ENCODE peak calls at places on chromosomes 16 and 17, in eight cellular contexts. B, N, A, F, C, S, V and M are unnamed samples.

GRCh38 chr17:76233588-76234353 is 6.5 kb downstream of the RNF157 start:
- DNase-seq in A (no peak), V (no peak), F (no peak), S (no peak), N (no peak), B (no peak), C (no peak), M (no peak)

GRCh38 chr17:8673621-8674020 is 43.1 kb upstream of the MYH10 start:
- DNase-seq in C (no peak), F (no peak), V (no peak), B (no peak), S (peak; percentile 28), N (no peak), A (no peak), M (no peak)

GRCh38 chr16:84532299-84532724 is 27.9 kb upstream of the MEAK7 start:
- DNase-seq in B (peak; percentile 30), N (peak; percentile 62), A (no peak), S (peak; percentile 53), F (peak; percentile 24), C (no peak), V (no peak), M (peak; percentile 78)

GRCh38 chr17:48048321-48049140 is at the start of gene NFE2L1:
- DNase-seq in V (peak; percentile 96), B (peak; percentile 87), S (peak; percentile 87), N (peak; percentile 86), A (peak; percentile 84), F (peak; percentile 95), C (peak; percentile 90), M (peak; percentile 97)

GRCh38 chr17:48954300-48954755 is 9.7 kb upstream of the SNF8 start:
- DNase-seq in B (no peak), V (no peak), F (peak; percentile 46), A (peak; percentile 46), C (no peak), S (no peak), N (peak; percentile 66), M (no peak)

GRCh38 chr16:83100679-83101078 is 473.9 kb downstream of the CDH13 start:
- DNase-seq in C (no peak), B (no peak), S (no peak), V (no peak), F (no peak), N (no peak), A (no peak), M (no peak)

GRCh38 chr17:78362232-78362631 is 2.4 kb upstream of the SOCS3 start:
- DNase-seq in F (no peak), C (no peak), V (no peak), B (no peak), N (no peak), S (no peak), A (no peak), M (no peak)

GRCh38 chr16:10385725-10386516 is at the start of gene ATF7IP2:
- DNase-seq in V (peak; percentile 91), F (peak; percentile 86), C (peak; percentile 89), B (peak; percentile 38), N (peak; percentile 96), S (peak; percentile 80), A (peak; percentile 97), M (peak; percentile 88)

GRCh38 chr16:56606688-56607618 is 1.4 kb upstream of the MT2A start:
- DNase-seq in C (peak; percentile 62), N (peak; percentile 83), B (peak; percentile 62), V (no peak), A (no peak), S (peak; percentile 73), F (peak; percentile 67), M (peak; percentile 95)

GRCh38 chr16:79090966-79091365 is 509.6 kb downstream of the MAF start:
- DNase-seq in B (no peak), V (no peak), A (no peak), F (no peak), N (no peak), S (no peak), C (no peak), M (no peak)

GRCh38 chr17:27811961-27812360 is 11.6 kb upstream of the NOS2 start:
- DNase-seq in F (peak; percentile 78), A (no peak), S (no peak), C (no peak), N (no peak), V (no peak), B (no peak), M (no peak)

GRCh38 chr17:60386137-60386395 is 5.9 kb downstream of the USP32 start:
- DNase-seq in N (no peak), B (no peak), C (no peak), A (no peak), S (no peak), F (no peak), V (no peak), M (no peak)

GRCh38 chr16:66474750-66475199 is 47.7 kb downstream of the BEAN1 start:
- DNase-seq in S (no peak), B (no peak), C (no peak), F (peak; percentile 27), V (no peak), A (no peak), N (no peak), M (peak; percentile 30)

GRCh38 chr16:84096447-84097005 is 20.2 kb downstream of the MBTPS1 start:
- DNase-seq in C (peak; percentile 48), V (no peak), S (no peak), A (no peak), F (peak; percentile 49), B (no peak), N (no peak), M (no peak)

GRCh38 chr16:89581045-89581695 is 5.6 kb downstream of the CPNE7 start:
- DNase-seq in C (no peak), A (no peak), S (no peak), V (peak; percentile 48), B (no peak), F (no peak), N (peak; percentile 82), M (no peak)

GRCh38 chr16:78970650-78971049 is 629.9 kb downstream of the MAF start:
- DNase-seq in N (no peak), S (no peak), V (no peak), B (no peak), A (no peak), C (no peak), F (no peak), M (no peak)

DNA sequence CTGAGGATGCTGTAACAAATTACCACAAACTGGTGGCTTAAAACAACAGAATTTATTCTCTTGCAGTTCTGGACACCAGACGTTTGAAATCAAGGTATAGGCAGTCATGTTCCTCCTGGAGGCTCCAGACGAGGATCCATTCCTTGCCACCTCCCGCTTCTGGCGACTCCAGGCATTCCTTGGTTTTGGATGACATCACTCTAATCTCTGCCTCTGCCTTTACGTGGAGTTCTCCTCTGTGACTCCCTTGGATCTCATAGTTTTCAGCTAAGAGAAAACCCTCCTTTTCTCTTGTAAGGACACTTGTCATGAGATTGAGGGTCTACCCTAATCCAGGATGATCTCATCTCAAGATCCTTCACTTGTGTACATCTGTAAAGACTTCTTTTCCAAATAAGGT is 31.4 kb upstream of the HS3ST3B1 start:
- DNase-seq in N (no peak), A (no peak), F (no peak), B (no peak), V (no peak), S (no peak), C (no peak), M (no peak)
- TF ChIP-seq EP300 in N (no peak), A (no peak), F (no peak), B (no peak), V (no peak), S (no peak), C (no peak), M (no peak)

GRCh38 chr17:19347323-19348080 is 15.0 kb downstream of the B9D1 start:
- DNase-seq in F (no peak), C (no peak), A (no peak), V (no peak), B (no peak), N (no peak), S (no peak), M (peak; percentile 65)
- H3K27ac ChIP-seq in F (peak overlapping the region; percentile 69), C (no peak overlapping the region), A (peak overlapping the region; percentile 79), V (no peak overlapping the region), B (peak overlapping the region; percentile 83), N (peak overlapping the region; percentile 93), S (no peak overlapping the region), M (peak overlapping the region; percentile 80)

DNA sequence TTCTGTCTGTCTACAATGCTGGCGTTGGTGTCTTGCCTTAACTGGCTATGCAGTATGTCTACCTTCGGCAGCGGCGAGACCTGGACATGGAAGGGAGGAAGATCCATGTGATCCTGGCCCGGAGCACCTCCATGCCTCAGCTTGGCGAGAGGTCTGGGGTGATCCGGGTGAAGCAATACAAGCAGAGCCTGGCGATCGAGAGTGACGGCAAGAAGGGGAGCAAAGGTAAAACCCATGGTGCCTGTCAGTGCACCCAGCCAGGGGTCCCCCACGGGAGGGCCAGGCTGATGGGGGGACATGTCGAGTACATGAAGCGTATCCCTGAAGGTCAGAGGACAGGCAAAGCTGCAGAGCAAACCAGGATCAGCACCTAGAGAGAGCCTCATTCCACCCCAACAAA is 22.8 kb downstream of the PCTP start:
- DNase-seq in V (peak; percentile 28), B (no peak), A (no peak), N (no peak), S (no peak), C (no peak), F (no peak), M (no peak)
- H3K4me1 ChIP-seq in V (peaks cover 7% of the 10 kb centered on the region), B (peaks cover 34% of the 10 kb centered on the region), A (no peaks in the 10 kb centered on the region), N (peaks cover 9% of the 10 kb centered on the region), S (no peaks in the 10 kb centered on the region), C (peaks cover 15% of the 10 kb centered on the region), F (peaks cover under 1% of the 10 kb centered on the region), M (peaks cover 17% of the 10 kb centered on the region)

GRCh38 chr16:454397-454940 is 29.0 kb downstream of the RAB11FIP3 start:
- DNase-seq in C (no peak), F (no peak), S (no peak), V (no peak), B (no peak), A (no peak), N (no peak), M (no peak)

GRCh38 chr16:450385-450784 is 24.9 kb downstream of the RAB11FIP3 start:
- DNase-seq in B (no peak), C (no peak), F (no peak), S (no peak), N (no peak), A (peak; percentile 11), V (no peak), M (no peak)

GRCh38 chr16:455453-455852 is 30.0 kb downstream of the RAB11FIP3 start:
- DNase-seq in S (no peak), F (no peak), N (no peak), V (no peak), C (no peak), B (no peak), A (no peak), M (no peak)

GRCh38 chr16:445566-445965 is 20.1 kb downstream of the RAB11FIP3 start:
- DNase-seq in F (no peak), A (no peak), N (no peak), C (no peak), V (no peak), S (no peak), B (no peak), M (no peak)

DNA sequence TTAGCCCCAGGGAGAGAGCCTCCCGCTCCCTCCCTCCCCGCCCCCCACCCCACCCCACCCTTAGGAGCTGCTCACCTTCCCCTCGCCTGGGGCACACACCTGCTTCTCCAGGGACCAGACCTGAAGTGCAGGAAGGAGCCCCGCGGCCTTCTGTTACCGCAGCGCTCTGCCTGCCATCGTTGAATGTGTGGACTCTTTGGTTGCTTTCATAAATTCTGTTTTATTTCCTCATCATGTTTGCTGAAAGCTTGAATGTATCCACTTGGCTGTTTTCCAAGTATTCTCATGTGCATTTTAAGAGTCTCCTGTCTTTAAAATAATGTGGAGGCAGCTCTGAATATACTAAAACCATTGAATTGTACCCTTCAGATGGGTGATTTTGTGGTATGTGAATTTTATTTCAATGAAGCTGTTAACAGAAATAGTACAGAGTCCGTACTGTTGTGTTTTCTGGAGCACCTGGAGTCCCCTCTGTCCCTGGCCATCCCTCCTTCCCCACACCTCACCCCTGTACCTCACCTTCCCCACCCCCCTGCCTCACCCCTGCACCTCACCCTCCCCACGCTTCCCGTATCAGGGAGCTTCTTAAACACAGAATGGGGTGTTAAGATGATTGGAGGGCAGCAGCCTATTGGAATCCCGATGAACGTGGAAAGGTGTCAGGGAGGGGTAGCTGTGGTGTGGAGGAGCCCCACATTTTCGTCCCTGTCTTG is 25.5 kb downstream of the RAB11FIP3 start:
- DNase-seq in C (no peak), F (no peak), V (no peak), N (no peak), S (no peak), B (no peak), A (peak; percentile 22), M (no peak)
- TF ChIP-seq EP300 in C (no peak), F (no peak), V (no peak), N (no peak), S (no peak), B (no peak), A (no peak), M (no peak)